ENCODE peak calls at places on chromosome 9, in four cellular contexts. Y, D, J and P are unnamed samples.

GRCh38 chr9:93230185-93230584 is 46.2 kb downstream of the WNK2 start:
- DNase-seq in Y (no peak), D (no peak), J (no peak), P (no peak)

GRCh38 chr9:113523421-113524141 is 60.1 kb downstream of the RGS3 start:
- DNase-seq in Y (no peak), D (no peak), J (no peak), P (no peak)

GRCh38 chr9:129435996-129436676 is 184.8 kb downstream of the C9orf50 start:
- DNase-seq in Y (no peak), D (no peak), J (no peak), P (no peak)

GRCh38 chr9:92512622-92513021 is 23.2 kb downstream of the ECM2 start:
- DNase-seq in Y (peak; percentile 52), D (no peak), J (no peak), P (no peak)

GRCh38 chr9:115400801-115401200 is 282.8 kb upstream of the TNC start:
- DNase-seq in Y (peak; percentile 74), D (no peak), J (no peak), P (no peak)

GRCh38 chr9:101235105-101235866 is 149.5 kb downstream of the BAAT start:
- DNase-seq in Y (no peak), D (no peak), J (no peak), P (peak; percentile 72)

GRCh38 chr9:32928145-32928763 is 73.2 kb downstream of the APTX start:
- DNase-seq in Y (peak; percentile 9), D (no peak), J (no peak), P (no peak)

GRCh38 chr9:137762414-137763061 is 115.0 kb upstream of the CACNA1B start:
- DNase-seq in Y (peak; percentile 59), D (no peak), J (no peak), P (no peak)

GRCh38 chr9:25716220-25716872 is 38.1 kb upstream of the TUSC1 start:
- DNase-seq in Y (peak; percentile 74), D (peak; percentile 53), J (peak; percentile 79), P (peak; percentile 94)
- H4K5ac ChIP-seq in Y (no peak overlapping the region), D (no peak overlapping the region), J (no peak overlapping the region), P (no peak overlapping the region)

DNA sequence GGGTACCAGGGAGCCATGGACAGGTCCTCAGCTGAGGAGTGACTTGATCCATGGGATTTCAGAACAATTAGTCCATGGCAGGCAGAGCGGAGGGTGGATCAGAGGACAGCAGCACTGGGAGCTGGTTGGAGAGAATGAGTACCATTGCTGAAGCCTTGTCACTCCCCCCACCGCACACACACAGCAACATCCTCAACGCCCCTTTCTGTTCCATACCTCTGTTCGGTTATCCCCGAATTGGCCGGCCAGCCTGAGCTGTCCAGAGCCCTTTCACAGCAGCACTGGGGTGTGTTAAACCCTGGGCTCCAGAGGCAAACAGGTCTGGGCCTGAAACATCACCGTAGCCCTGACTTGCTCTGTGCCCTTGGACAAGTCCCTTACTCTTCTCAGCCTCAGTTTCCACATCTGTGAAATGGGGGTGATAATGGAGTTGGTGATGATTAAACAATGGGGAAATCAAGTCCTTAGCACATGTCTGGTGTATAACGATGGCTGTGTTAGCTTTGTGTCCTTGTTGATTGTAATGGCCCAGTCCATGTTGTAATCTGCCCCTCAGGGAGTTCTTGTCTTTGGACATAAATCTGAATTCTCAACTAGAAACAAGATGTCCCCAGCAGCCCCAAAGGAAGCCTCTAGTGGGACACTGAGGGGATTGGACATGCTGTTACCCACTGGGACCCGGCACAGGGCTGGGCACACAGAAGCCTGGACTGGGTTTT is 16.9 kb downstream of the GSN start:
- DNase-seq in Y (no peak), D (no peak), J (no peak), P (no peak)
- H3K4me1 ChIP-seq in Y (peaks cover 63% of the 10 kb centered on the region), D (peaks cover 35% of the 10 kb centered on the region), J (peaks cover 10% of the 10 kb centered on the region), P (peaks cover 17% of the 10 kb centered on the region)

GRCh38 chr9:24051587-24051986 is 225.5 kb upstream of the ELAVL2 start:
- DNase-seq in Y (no peak), D (no peak), J (no peak), P (peak; percentile 13)
- H4K5ac ChIP-seq in Y (no peak overlapping the region), D (no peak overlapping the region), J (no peak overlapping the region), P (no peak overlapping the region)

DNA sequence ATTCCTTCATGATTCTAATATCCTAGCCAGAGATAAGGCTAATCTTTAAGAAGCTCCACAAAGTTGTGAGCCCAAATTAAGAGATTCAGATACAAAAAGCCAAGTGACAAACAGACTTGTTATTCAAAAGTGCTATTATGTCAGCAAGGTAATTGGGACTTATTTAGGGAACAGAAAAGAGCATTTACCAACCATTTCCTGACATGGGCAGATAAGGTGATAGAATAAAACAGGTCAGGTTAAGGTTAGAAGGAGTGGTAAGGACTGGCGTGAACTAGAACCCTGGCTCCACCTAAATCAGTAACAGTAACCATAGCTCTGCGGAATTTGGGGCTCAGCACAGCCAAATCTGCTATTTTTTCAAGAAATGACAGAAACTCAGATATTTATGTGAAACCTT is 10.0 kb upstream of the ERMP1 start:
- DNase-seq in Y (no peak), D (no peak), J (no peak), P (peak; percentile 53)
- H3K4me1 ChIP-seq in Y (peaks cover 17% of the 10 kb centered on the region), D (peaks cover 4% of the 10 kb centered on the region), J (peaks cover 2% of the 10 kb centered on the region), P (no peaks in the 10 kb centered on the region)

GRCh38 chr9:6896562-6896961 is 138.8 kb downstream of the KDM4C start:
- DNase-seq in Y (peak; percentile 34), D (no peak), J (no peak), P (no peak)
- H4K5ac ChIP-seq in Y (no peak overlapping the region), D (no peak overlapping the region), J (no peak overlapping the region), P (no peak overlapping the region)

GRCh38 chr9:131610231-131610761 is 65.0 kb downstream of the PRRT1B start:
- DNase-seq in Y (peak; percentile 87), D (no peak), J (no peak), P (no peak)
- H3K4me1 ChIP-seq in Y (peaks cover 35% of the 10 kb centered on the region), D (peaks cover 24% of the 10 kb centered on the region), J (peaks cover 2% of the 10 kb centered on the region), P (peaks cover 13% of the 10 kb centered on the region)

GRCh38 chr9:36292641-36293040 is 34.4 kb upstream of the GNE start:
- DNase-seq in Y (no peak), D (peak; percentile 48), J (peak; percentile 46), P (peak; percentile 32)
- H4K5ac ChIP-seq in Y (no peak overlapping the region), D (no peak overlapping the region), J (no peak overlapping the region), P (no peak overlapping the region)

GRCh38 chr9:95459867-95460626 is 56.7 kb downstream of the PTCH1 start:
- DNase-seq in Y (peak; percentile 41), D (no peak), J (no peak), P (no peak)
- H3K4me1 ChIP-seq in Y (peaks cover 44% of the 10 kb centered on the region), D (peaks cover 16% of the 10 kb centered on the region), J (peaks cover 6% of the 10 kb centered on the region), P (peaks cover 12% of the 10 kb centered on the region)